ENCODE peak calls at places on chromosome 19, in five cellular contexts. L is thoracic aorta, D is mesendoderm, T is heart left ventricle, B is caudate nucleus. E is an unnamed sample.
A peak's percentile ranks its signal among the peaks of the same experiment; 100 is the strongest.

GRCh38 chr19:53195265-53195879 is 2.2 kb upstream of the ZNF665 start:
- DNase-seq in L (peak; percentile 28), D (peak; percentile 92), T (no peak), B (peak; percentile 54), E (no peak)

GRCh38 chr19:55027472-55028337 is 10.4 kb downstream of the GP6 start:
- DNase-seq in L (no peak), D (no peak), T (no peak), B (no peak), E (no peak)

GRCh38 chr19:45499196-45500180 is 1.2 kb downstream of the PPM1N start:
- DNase-seq in L (no peak), D (peak; percentile 98), T (no peak), B (no peak), E (no peak)

GRCh38 chr19:49809155-49809986 is 3.7 kb downstream of the FUZ start:
- DNase-seq in L (no peak), D (peak; percentile 55), T (peak; percentile 85), B (no peak), E (peak; percentile 88)

GRCh38 chr19:35090795-35091214 is 24.8 kb upstream of the FXYD3 start:
- DNase-seq in L (no peak), D (peak; percentile 79), T (no peak), B (no peak), E (no peak)

GRCh38 chr19:33492090-33492489 is 29.5 kb downstream of the PEPD start:
- DNase-seq in L (no peak), D (no peak), T (no peak), B (no peak), E (no peak)

GRCh38 chr19:13955662-13956364 is 3.5 kb downstream of the DCAF15 start:
- DNase-seq in L (no peak), D (no peak), T (no peak), B (no peak), E (no peak)

GRCh38 chr19:48530044-48530720 is 18.5 kb upstream of the LMTK3 start:
- DNase-seq in L (no peak), D (no peak), T (peak; percentile 13), B (no peak), E (no peak)

GRCh38 chr19:50705422-50706019 is 14.1 kb downstream of the SHANK1 start:
- DNase-seq in L (no peak), D (peak; percentile 83), T (no peak), B (no peak), E (no peak)

GRCh38 chr19:50327013-50327412 is 2.2 kb downstream of the KCNC3 start:
- DNase-seq in L (no peak), D (no peak), T (no peak), B (no peak), E (no peak)

GRCh38 chr19:30214651-30215051 is 157.5 kb upstream of the ZNF536 start:
- DNase-seq in L (no peak), D (peak; percentile 31), T (no peak), B (no peak), E (no peak)

GRCh38 chr19:17610384-17610783 is 54.9 kb downstream of the COLGALT1 start:
- DNase-seq in L (no peak), D (peak; percentile 61), T (no peak), B (no peak), E (no peak)

DNA sequence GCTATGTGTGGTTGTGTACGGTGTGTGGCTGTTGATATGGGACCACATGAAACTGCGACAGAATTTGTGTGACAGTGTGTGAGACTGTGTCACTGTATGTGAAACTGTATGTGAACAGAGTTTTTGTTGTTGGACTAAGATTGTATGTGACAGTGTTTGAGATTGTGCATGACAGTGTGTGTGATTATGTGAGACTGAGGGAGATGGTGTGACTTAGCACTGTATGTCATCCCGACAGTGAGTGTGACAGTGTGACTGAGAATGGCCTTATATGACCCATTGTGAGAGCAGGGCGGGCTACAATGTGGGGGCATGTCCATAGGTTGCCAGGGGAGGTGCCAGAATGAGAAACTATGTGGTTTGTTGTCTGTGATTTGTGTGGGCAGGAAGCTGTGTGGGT is 930 bp downstream of the ZNF583 start:
- DNase-seq in L (no peak), D (no peak), T (no peak), B (no peak), E (no peak)
- H3K27ac ChIP-seq in L (no peak overlapping the region), D (no peak overlapping the region), T (no peak overlapping the region), B (no peak overlapping the region), E (no peak overlapping the region)

DNA sequence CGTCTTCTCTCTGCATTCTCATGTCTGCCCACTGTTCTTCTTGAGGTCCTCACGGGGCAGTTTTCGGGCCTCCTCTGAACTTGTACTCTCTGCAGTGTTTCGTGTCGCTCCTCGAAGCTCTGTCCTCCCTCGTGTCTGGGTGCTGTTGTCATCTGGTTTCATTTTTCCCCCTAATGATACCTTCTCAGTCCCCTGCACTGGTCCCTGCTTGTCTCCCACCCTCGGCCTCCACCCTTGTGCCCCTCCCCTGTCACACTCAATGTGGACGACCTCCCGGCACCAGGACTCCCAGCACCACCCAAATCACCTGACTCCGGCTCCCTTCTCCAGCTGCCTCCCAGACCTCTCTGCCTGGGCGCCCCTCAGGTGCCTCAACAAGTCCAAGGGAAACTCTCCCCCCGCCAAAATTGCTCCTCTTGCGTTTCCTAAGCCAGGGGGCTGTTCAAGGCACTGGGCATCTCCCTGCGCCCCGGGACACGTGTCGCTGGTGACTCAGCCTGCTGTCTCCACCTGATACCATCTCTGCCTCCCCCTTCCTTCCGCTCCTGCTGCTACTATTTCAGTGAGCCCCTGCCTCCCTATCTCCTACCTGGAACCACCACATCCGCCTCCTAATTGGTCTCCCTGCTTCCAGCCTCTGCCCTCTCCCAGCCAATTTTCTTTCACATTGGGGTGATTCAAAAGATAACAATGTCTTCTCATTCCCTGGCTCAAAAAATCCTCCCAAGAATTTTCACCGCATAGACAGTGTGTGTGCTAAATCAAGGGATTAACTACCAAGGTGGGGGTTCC is 49.5 kb downstream of the RFX2 start:
- DNase-seq in L (no peak), D (peak; percentile 93), T (no peak), B (no peak), E (no peak)
- H3K27ac ChIP-seq in L (peak overlapping the region; percentile 96), D (peak overlapping the region; percentile 14), T (peak overlapping the region; percentile 55), B (peak overlapping the region; percentile 2), E (peak overlapping the region; percentile 97)

GRCh38 chr19:4507150-4507452 is 11.2 kb downstream of the PLIN4 start:
- DNase-seq in L (no peak), D (no peak), T (no peak), B (no peak), E (no peak)

GRCh38 chr19:4508698-4509097 is 9.6 kb downstream of the PLIN4 start:
- DNase-seq in L (no peak), D (no peak), T (no peak), B (no peak), E (peak; percentile 78)

GRCh38 chr19:4506449-4507149 is 11.7 kb downstream of the PLIN4 start:
- DNase-seq in L (no peak), D (no peak), T (no peak), B (no peak), E (no peak)

GRCh38 chr19:4505570-4506448 is 12.5 kb downstream of the PLIN4 start:
- DNase-seq in L (no peak), D (no peak), T (no peak), B (no peak), E (no peak)

GRCh38 chr19:4507804-4508203 is 10.5 kb downstream of the PLIN4 start:
- DNase-seq in L (no peak), D (no peak), T (no peak), B (no peak), E (no peak)
- H3K27ac ChIP-seq in L (no peak overlapping the region), D (no peak overlapping the region), T (no peak overlapping the region), B (no peak overlapping the region), E (no peak overlapping the region)

DNA sequence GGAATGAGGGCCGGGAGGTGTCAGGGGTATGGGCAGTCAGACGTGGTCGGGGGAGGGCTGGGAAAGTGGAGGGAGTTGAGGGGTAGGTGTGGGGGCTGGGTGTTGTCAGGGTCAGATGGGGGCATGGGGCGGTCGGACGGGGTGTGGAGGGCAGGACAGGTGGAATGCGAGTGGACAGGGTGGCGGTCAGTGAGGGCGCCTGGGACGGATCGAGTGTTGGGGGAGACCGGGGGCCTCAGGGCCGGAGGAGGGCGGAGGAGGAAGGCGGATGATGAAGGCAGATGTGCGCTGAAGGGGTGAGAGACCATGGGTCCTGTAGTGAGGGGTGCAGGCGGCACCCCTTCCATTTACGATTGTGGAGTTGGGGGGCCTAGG is 5.7 kb downstream of the TBCB start:
- DNase-seq in L (no peak), D (no peak), T (no peak), B (no peak), E (no peak)
- H3K27ac ChIP-seq in L (no peak overlapping the region), D (no peak overlapping the region), T (no peak overlapping the region), B (no peak overlapping the region), E (no peak overlapping the region)

DNA sequence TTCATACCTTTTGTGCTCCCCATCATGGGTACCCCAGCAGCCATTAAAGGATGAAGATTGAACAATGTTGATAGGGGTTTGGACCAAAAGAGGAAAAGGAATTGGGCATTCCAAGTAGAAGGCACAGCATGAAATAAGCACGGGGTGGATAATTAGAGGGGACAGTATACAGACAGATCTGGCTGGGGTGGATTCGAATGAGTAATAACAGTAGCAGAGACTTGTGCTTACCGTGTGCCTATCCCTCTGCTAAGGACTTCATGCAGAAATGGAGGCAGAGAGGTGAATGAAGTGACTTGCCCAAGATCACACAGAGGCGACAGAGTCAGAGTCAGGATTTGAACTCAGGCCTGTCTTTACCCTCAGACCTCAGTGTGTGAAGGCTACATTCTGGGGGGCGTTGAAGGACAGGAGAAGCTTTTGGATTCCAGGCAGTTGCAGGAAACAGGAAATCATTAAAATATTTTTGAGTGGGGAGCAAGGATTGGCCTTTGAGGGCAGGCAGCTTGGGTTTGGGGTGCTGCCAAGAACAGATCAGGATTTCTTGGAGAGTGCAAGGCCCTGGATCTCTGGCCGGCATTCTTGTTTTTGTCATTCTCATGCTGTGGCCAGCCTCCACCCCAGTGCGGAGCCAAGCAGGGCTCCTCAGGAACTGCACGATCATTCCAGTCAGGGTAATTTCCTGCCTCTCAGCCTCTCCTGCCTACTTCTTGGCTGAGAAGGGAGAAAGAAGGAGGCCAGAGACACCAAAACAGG is 18.7 kb downstream of the PAF1 start:
- DNase-seq in L (peak; percentile 60), D (no peak), T (peak; percentile 82), B (peak; percentile 19), E (peak; percentile 93)
- H3K27ac ChIP-seq in L (peak overlapping the region; percentile 99), D (no peak overlapping the region), T (peak overlapping the region; percentile 88), B (peak overlapping the region; percentile 68), E (peak overlapping the region; percentile 86)

GRCh38 chr19:19508217-19508616 is 7.1 kb downstream of the TSSK6 start:
- DNase-seq in L (no peak), D (no peak), T (no peak), B (no peak), E (peak; percentile 48)
- H3K27ac ChIP-seq in L (no peak overlapping the region), D (no peak overlapping the region), T (no peak overlapping the region), B (no peak overlapping the region), E (no peak overlapping the region)

GRCh38 chr19:11141937-11142527 is 13.6 kb downstream of the SPC24 start:
- DNase-seq in L (no peak), D (peak; percentile 55), T (no peak), B (no peak), E (no peak)
- H3K27ac ChIP-seq in L (peak overlapping the region; percentile 99), D (peak overlapping the region; percentile 76), T (peak overlapping the region; percentile 98), B (peak overlapping the region; percentile 50), E (peak overlapping the region; percentile 91)